ENCODE peak calls at places on chromosomes 12 and 14, in ten cellular contexts. D is Calu3, R is GM20000, N is GM23338, Z is mammary epithelial cell, H is B cell, J is upper lobe of left lung, X is A549, T is breast epithelium, P is lung. Q is an unnamed sample.

GRCh38 chr12:80041071-80041470 is 58.3 kb upstream of the OTOGL start:
- DNase-seq in J (no peak), Z (no peak), D (no peak), R (no peak), X (no peak), P (no peak), T (no peak), H (no peak), N (no peak), Q (no peak)

GRCh38 chr14:39266589-39266870 is 32.8 kb downstream of the MIA2 start:
- DNase-seq in Z (no peak), T (peak), R (peak), X (no peak), N (no peak), J (no peak), D (peak), P (peak), H (no peak), Q (peak)

GRCh38 chr14:33483110-33483509 is 467.8 kb downstream of the EGLN3 start:
- DNase-seq in H (no peak), Z (no peak), R (no peak), J (no peak), P (no peak), X (no peak), N (no peak), T (no peak), D (no peak), Q (no peak)

GRCh38 chr12:21169878-21170472 is 39.0 kb downstream of the SLCO1B1 start:
- DNase-seq in N (peak), J (no peak), Z (peak), R (peak), X (peak), T (no peak), P (no peak), H (peak), D (peak), Q (peak)

GRCh38 chr12:23585782-23586163 is 363.7 kb downstream of the SOX5 start:
- DNase-seq in N (peak), J (no peak), P (no peak), Z (no peak), H (no peak), T (no peak), R (no peak), X (no peak), D (no peak), Q (no peak)

GRCh38 chr14:68232643-68233055 is 413.1 kb downstream of the RAD51B start:
- DNase-seq in H (no peak), P (peak), X (peak), J (no peak), Z (peak), N (no peak), D (peak), R (peak), T (no peak), Q (no peak)

GRCh38 chr12:18546399-18546798 is 191.4 kb downstream of the PLCZ1 start:
- DNase-seq in D (no peak), N (no peak), H (no peak), P (no peak), R (no peak), T (no peak), X (no peak), Z (peak), J (no peak), Q (no peak)

GRCh38 chr14:91367173-91368171 is 50.1 kb downstream of the CCDC88C start:
- DNase-seq in Z (peak), D (peak), J (no peak), P (peak), H (peak), N (no peak), X (no peak), T (peak), R (peak), Q (no peak)

GRCh38 chr12:5796171-5797091 is 148.6 kb downstream of the ANO2 start:
- DNase-seq in X (peak), Z (no peak), P (peak), R (no peak), J (peak), H (peak), D (peak), T (no peak), N (peak), Q (peak)

GRCh38 chr14:69535230-69535848 is 39.3 kb downstream of the CCDC177 start:
- DNase-seq in R (no peak), T (no peak), J (no peak), D (peak), Z (peak), X (peak), N (peak), P (peak), H (no peak), Q (peak)

GRCh38 chr12:111578276-111578970 is 20.7 kb downstream of the ATXN2 start:
- DNase-seq in D (no peak), Z (peak), P (no peak), T (no peak), H (no peak), J (no peak), X (peak), R (peak), N (no peak), Q (no peak)

GRCh38 chr12:124123432-124124015 is 150.5 kb downstream of the ZNF664 start:
- DNase-seq in J (no peak), N (no peak), H (no peak), R (no peak), D (no peak), P (no peak), Z (no peak), X (no peak), T (no peak), Q (no peak)

GRCh38 chr14:91575469-91576208 is 65.5 kb upstream of the PPP4R3A start:
- DNase-seq in T (no peak), R (no peak), P (no peak), N (no peak), J (no peak), D (peak), Z (no peak), X (no peak), H (no peak), Q (no peak)

GRCh38 chr14:69990319-69990718 is 111.1 kb downstream of the SMOC1 start:
- DNase-seq in T (no peak), Z (no peak), N (no peak), X (no peak), R (no peak), P (no peak), H (no peak), J (no peak), D (no peak), Q (no peak)

GRCh38 chr12:29395356-29395755 is 14.4 kb upstream of the ERGIC2 start:
- DNase-seq in T (no peak), N (no peak), X (no peak), H (no peak), P (no peak), Z (no peak), D (no peak), J (no peak), R (no peak), Q (no peak)

GRCh38 chr14:67358914-67359313 is 690 bp downstream of the ATP6V1D start:
- DNase-seq in R (no peak), D (no peak), X (peak), T (no peak), Z (peak), P (no peak), J (no peak), N (peak), H (peak), Q (no peak)

GRCh38 chr14:85483037-85483436 is 46.9 kb upstream of the FLRT2 start:
- DNase-seq in N (no peak), Z (no peak), R (no peak), P (no peak), J (no peak), T (no peak), D (no peak), H (no peak), X (no peak), Q (no peak)

GRCh38 chr12:101924647-101925046 is 47.3 kb downstream of the DRAM1 start:
- DNase-seq in N (peak), R (no peak), T (no peak), X (peak), H (no peak), P (no peak), D (no peak), Z (no peak), J (no peak), Q (no peak)

GRCh38 chr14:96363751-96364336 is 518 bp downstream of the GSKIP start:
- DNase-seq in T (peak), X (peak), R (peak), D (peak), N (peak), H (no peak), P (peak), J (peak), Z (peak), Q (peak)

GRCh38 chr14:73058923-73059311 is 583 bp downstream of the RBM25 start:
- DNase-seq in R (peak), H (no peak), T (peak), P (peak), D (peak), Z (peak), N (peak), X (peak), J (no peak), Q (no peak)

GRCh38 chr14:92352158-92352985 is 29.4 kb downstream of the SLC24A4 start:
- DNase-seq in P (no peak), T (no peak), X (peak), Z (peak), R (peak), J (no peak), N (peak), H (peak), D (no peak), Q (no peak)

GRCh38 chr12:109951751-109952150 is 44.4 kb downstream of the GIT2 start:
- DNase-seq in J (no peak), D (peak), X (no peak), H (no peak), P (no peak), R (no peak), N (no peak), Z (peak), T (no peak), Q (no peak)

GRCh38 chr14:94174622-94175402 is 690 bp downstream of the PPP4R4 start:
- DNase-seq in R (no peak), T (no peak), J (no peak), Z (no peak), N (peak), D (no peak), P (no peak), H (peak), X (no peak), Q (no peak)

GRCh38 chr14:57071639-57072038 is 197.1 kb downstream of the EXOC5 start:
- DNase-seq in Z (no peak), J (no peak), P (no peak), R (no peak), H (no peak), D (no peak), X (no peak), N (no peak), T (no peak), Q (no peak)

GRCh38 chr12:51009038-51009437 is 17.1 kb downstream of the SLC11A2 start:
- DNase-seq in N (no peak), T (peak), J (no peak), R (no peak), D (no peak), X (no peak), H (peak), Z (no peak), P (peak), Q (no peak)

GRCh38 chr12:88934163-88934747 is 354.0 kb upstream of the KITLG start:
- DNase-seq in X (no peak), J (no peak), D (peak), P (no peak), H (no peak), N (no peak), Z (peak), T (no peak), R (no peak), Q (no peak)

GRCh38 chr14:35875296-35875695 is 49.2 kb downstream of the BRMS1L start:
- DNase-seq in D (no peak), N (no peak), P (no peak), X (no peak), Z (no peak), H (no peak), R (no peak), J (no peak), T (no peak), Q (no peak)

GRCh38 chr12:122076743-122077495 is 1.6 kb upstream of the MLXIP start:
- DNase-seq in X (no peak), R (no peak), Z (no peak), D (no peak), J (no peak), T (no peak), N (no peak), P (no peak), H (peak), Q (no peak)

GRCh38 chr12:6500466-6500865 is 6.6 kb downstream of the NCAPD2 start:
- DNase-seq in J (no peak), H (no peak), N (no peak), T (no peak), D (no peak), P (no peak), Z (no peak), X (no peak), R (no peak), Q (no peak)

GRCh38 chr14:36553650-36554260 is 28.7 kb downstream of the NKX2-8 start:
- DNase-seq in P (no peak), D (peak), N (peak), X (peak), R (peak), T (no peak), Z (peak), J (no peak), H (no peak), Q (no peak)

GRCh38 chr12:64452559-64453329 is 824 bp downstream of the TBK1 start:
- DNase-seq in D (peak), P (no peak), J (no peak), Z (peak), R (peak), N (peak), X (peak), H (peak), T (peak), Q (no peak)

GRCh38 chr14:78136695-78137094 is 33.5 kb upstream of the NRXN3 start:
- DNase-seq in Z (no peak), N (no peak), X (no peak), H (no peak), D (no peak), J (no peak), T (no peak), R (no peak), P (no peak), Q (no peak)

GRCh38 chr14:78143489-78144145 is 26.6 kb upstream of the NRXN3 start:
- DNase-seq in H (no peak), J (no peak), N (no peak), T (no peak), R (no peak), D (no peak), Z (peak), P (no peak), X (peak), Q (no peak)

GRCh38 chr14:78142994-78143393 is 27.2 kb upstream of the NRXN3 start:
- DNase-seq in J (no peak), R (no peak), P (no peak), Z (no peak), T (no peak), H (no peak), X (no peak), D (no peak), N (no peak), Q (no peak)

GRCh38 chr14:78141590-78141989 is 28.6 kb upstream of the NRXN3 start:
- DNase-seq in X (no peak), N (no peak), R (no peak), D (no peak), P (no peak), J (no peak), Z (no peak), H (no peak), T (no peak), Q (no peak)
- TF ChIP-seq CTCF in X (no peak), N (no peak), R (no peak), D (no peak), P (no peak), J (no peak), Z (no peak), H (no peak), T (no peak), Q (no peak)

GRCh38 chr14:99066378-99066777 is 205.6 kb downstream of the BCL11B start:
- DNase-seq in H (no peak), J (peak), Z (peak), T (peak), P (no peak), X (no peak), D (peak), R (no peak), N (no peak), Q (no peak)
- TF ChIP-seq CTCF in H (no peak), J (no peak), Z (peak), T (no peak), P (no peak), X (no peak), D (no peak), R (no peak), N (no peak), Q (no peak)

GRCh38 chr12:103020839-103021238 is 63.4 kb downstream of the ASCL1 start:
- DNase-seq in T (no peak), P (no peak), D (no peak), Z (no peak), N (no peak), H (no peak), J (no peak), R (peak), X (no peak), Q (no peak)

GRCh38 chr12:103016381-103016780 is 58.9 kb downstream of the ASCL1 start:
- DNase-seq in R (no peak), Z (no peak), D (no peak), X (no peak), T (no peak), P (no peak), J (no peak), H (no peak), N (no peak), Q (no peak)

GRCh38 chr12:103021538-103022218 is 64.2 kb downstream of the ASCL1 start:
- DNase-seq in H (no peak), X (no peak), J (no peak), Z (no peak), T (no peak), R (no peak), N (no peak), D (no peak), P (no peak), Q (no peak)
- TF ChIP-seq CTCF in H (no peak), X (no peak), J (no peak), Z (no peak), T (no peak), R (no peak), N (no peak), D (no peak), P (no peak), Q (no peak)

DNA sequence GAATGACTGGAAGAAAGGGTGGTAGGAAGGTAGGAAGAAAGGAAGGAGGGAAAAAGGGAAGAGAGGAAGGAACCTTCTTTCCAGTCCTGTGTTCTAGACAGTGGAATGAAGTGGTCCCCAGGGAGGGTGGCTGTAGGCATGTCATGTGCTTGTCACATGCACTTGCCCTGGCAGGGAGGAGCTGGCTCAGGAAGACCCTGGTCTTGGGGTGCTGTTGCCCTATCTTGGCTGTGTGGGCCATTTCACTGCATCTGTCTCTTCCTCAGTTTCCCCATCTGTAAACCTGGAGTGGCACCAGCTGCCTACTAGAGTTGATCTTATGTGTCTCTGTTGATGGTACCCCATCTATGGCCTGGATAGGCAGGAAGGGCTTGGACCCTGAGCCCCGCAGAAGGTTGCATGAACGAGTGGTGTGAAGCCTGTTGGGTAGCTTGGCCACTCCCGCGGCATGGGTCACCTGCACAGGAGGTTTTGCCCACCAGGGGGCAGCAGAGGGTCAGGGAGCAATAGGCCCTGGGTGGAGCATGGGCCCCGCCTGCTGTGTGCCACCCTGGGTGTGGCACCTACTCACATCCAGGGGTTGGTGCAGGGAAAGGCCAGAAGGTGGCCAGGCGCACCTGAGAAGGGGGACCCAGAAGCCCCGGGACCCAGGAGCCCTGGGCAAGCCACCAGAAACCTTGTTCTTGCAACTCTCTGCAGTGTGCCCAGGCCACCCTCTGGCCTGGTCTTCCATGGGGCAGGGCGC is 25.1 kb downstream of the MEG3 start:
- DNase-seq in D (peak), J (peak), P (peak), R (peak), T (peak), Z (peak), H (peak), N (peak), X (peak), Q (no peak)
- TF ChIP-seq CTCF in D (peak), J (peak), P (peak), R (peak), T (peak), Z (peak), H (peak), N (peak), X (peak), Q (peak)

GRCh38 chr12:96698521-96698920 is 208.5 kb upstream of the NEDD1 start:
- DNase-seq in X (no peak), J (no peak), T (no peak), H (no peak), R (no peak), N (peak), P (no peak), Z (no peak), D (no peak), Q (no peak)
- TF ChIP-seq CTCF in X (peak), J (no peak), T (no peak), H (no peak), R (no peak), N (peak), P (no peak), Z (peak), D (peak), Q (no peak)

Q was measured in mesothelial cell of epicardium.